ENCODE peak calls at places on chromosomes 16 and 17, in eight cellular contexts. Y is fibroblast of pulmonary artery, D is OCI-LY7, E is PC-3, X is cardiac fibroblast, M is foreskin fibroblast, V is left ventricle myocardium inferior, L is heart left ventricle. G is an unnamed sample.

GRCh38 chr16:65372171-65372570 is 250.3 kb upstream of the CDH11 start:
- DNase-seq in L (no peak), Y (no peak), E (peak), X (no peak), M (no peak), V (no peak), D (no peak), G (no peak)

GRCh38 chr16:85120006-85120340 is 7.7 kb upstream of the CIBAR2 start:
- DNase-seq in V (no peak), Y (no peak), L (no peak), M (no peak), D (no peak), X (no peak), E (no peak), G (no peak)

GRCh38 chr17:31398381-31399275 is 7.2 kb downstream of the RAB11FIP4 start:
- DNase-seq in Y (no peak), E (no peak), M (no peak), L (no peak), D (no peak), V (no peak), X (no peak), G (no peak)

GRCh38 chr16:66910175-66910940 is 8.3 kb downstream of the CDH16 start:
- DNase-seq in L (no peak), X (no peak), Y (no peak), V (no peak), E (no peak), M (no peak), D (no peak), G (no peak)

GRCh38 chr17:80104321-80104955 is 3.1 kb downstream of the GAA start:
- DNase-seq in M (no peak), E (no peak), L (no peak), D (no peak), V (no peak), X (peak), Y (peak), G (no peak)

GRCh38 chr17:3534881-3535252 is 22.7 kb downstream of the TRPV3 start:
- DNase-seq in V (no peak), E (peak), Y (peak), X (peak), D (no peak), M (peak), L (no peak), G (no peak)

GRCh38 chr17:82864721-82865240 is 25.0 kb upstream of the ZNF750 start:
- DNase-seq in M (no peak), V (no peak), X (no peak), Y (no peak), D (peak), E (no peak), L (peak), G (peak)

GRCh38 chr17:62778990-62779681 is 29.0 kb downstream of the MARCHF10 start:
- DNase-seq in Y (peak), X (peak), M (peak), D (no peak), V (no peak), L (peak), E (peak), G (no peak)

GRCh38 chr17:51372345-51373004 is 112.1 kb downstream of the UTP18 start:
- DNase-seq in D (peak), Y (peak), V (no peak), X (peak), L (no peak), M (peak), E (peak), G (peak)

GRCh38 chr17:65064452-65065019 is 8.0 kb upstream of the GNA13 start:
- DNase-seq in E (peak), V (no peak), Y (peak), M (peak), D (no peak), L (no peak), X (peak), G (no peak)

GRCh38 chr17:82804442-82805191 is 35.2 kb downstream of the ZNF750 start:
- DNase-seq in X (peak), V (peak), M (no peak), D (no peak), E (no peak), Y (peak), L (peak), G (no peak)

GRCh38 chr16:72554935-72555334 is 383.0 kb upstream of the PMFBP1 start:
- DNase-seq in X (peak), E (peak), D (no peak), V (no peak), Y (peak), L (no peak), M (peak), G (no peak)

GRCh38 chr16:19304670-19305240 is 19.2 kb downstream of the CLEC19A start:
- DNase-seq in E (peak), V (no peak), L (no peak), M (no peak), X (no peak), Y (no peak), D (no peak), G (no peak)

GRCh38 chr17:58960068-58960467 is 146.6 kb downstream of the TRIM37 start:
- DNase-seq in D (peak), V (no peak), M (peak), Y (peak), L (no peak), X (peak), E (peak), G (peak)

GRCh38 chr16:51337662-51338061 is 186.6 kb upstream of the SALL1 start:
- DNase-seq in E (no peak), L (no peak), M (no peak), Y (no peak), X (no peak), V (no peak), D (no peak), G (no peak)

GRCh38 chr16:9016824-9017223 is 53.1 kb upstream of the USP7 start:
- DNase-seq in Y (peak), X (no peak), E (no peak), V (no peak), M (no peak), L (no peak), D (no peak), G (no peak)

GRCh38 chr16:9013508-9013864 is 49.8 kb upstream of the USP7 start:
- DNase-seq in E (no peak), V (no peak), X (no peak), D (no peak), L (no peak), M (peak), Y (no peak), G (no peak)

GRCh38 chr16:9014389-9014788 is 50.7 kb upstream of the USP7 start:
- DNase-seq in L (no peak), M (no peak), Y (no peak), D (no peak), E (no peak), V (no peak), X (no peak), G (no peak)

GRCh38 chr16:9012848-9013507 is 49.3 kb upstream of the USP7 start:
- DNase-seq in E (no peak), V (no peak), D (no peak), Y (peak), M (peak), X (no peak), L (no peak), G (no peak)

GRCh38 chr16:9015489-9015888 is 51.8 kb upstream of the USP7 start:
- DNase-seq in E (no peak), X (no peak), L (no peak), Y (no peak), M (no peak), D (no peak), V (no peak), G (no peak)
- H3K4me3 ChIP-seq in E (no peak), X (no peak), L (no peak), Y (no peak), M (no peak), D (no peak), V (no peak), G (no peak)

GRCh38 chr16:10931977-10932632 is 10.2 kb downstream of the DEXI start:
- DNase-seq in D (no peak), E (no peak), M (no peak), X (no peak), Y (no peak), V (no peak), L (no peak), G (no peak)

GRCh38 chr16:10931133-10931532 is 11.1 kb downstream of the DEXI start:
- DNase-seq in L (no peak), D (no peak), Y (no peak), E (no peak), M (no peak), X (no peak), V (no peak), G (no peak)

GRCh38 chr16:10929853-10930754 is 12.2 kb downstream of the DEXI start:
- DNase-seq in E (no peak), L (peak), X (no peak), V (no peak), Y (no peak), M (no peak), D (no peak), G (no peak)

GRCh38 chr16:10932959-10933710 is 9.1 kb downstream of the DEXI start:
- DNase-seq in L (no peak), Y (no peak), X (no peak), D (no peak), M (no peak), V (no peak), E (no peak), G (no peak)

DNA sequence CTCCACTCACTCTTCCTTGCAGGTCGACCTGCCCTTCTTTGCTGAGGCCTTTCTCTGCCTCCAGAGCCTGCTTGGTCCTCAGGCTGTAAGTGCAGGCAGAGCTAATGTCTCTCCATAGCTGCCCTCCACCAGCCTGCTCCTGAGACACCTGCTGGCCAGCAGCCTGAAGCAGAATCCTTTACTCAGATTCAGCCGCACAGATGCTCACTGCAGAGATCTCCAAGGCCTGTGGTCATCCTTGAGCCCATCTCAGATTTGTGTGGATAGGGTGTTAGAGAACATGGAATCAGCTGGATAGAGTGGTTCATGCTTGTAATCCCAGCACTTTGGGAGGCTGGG is 11.5 kb downstream of the DEXI start:
- DNase-seq in E (no peak), X (no peak), L (no peak), Y (no peak), V (no peak), M (no peak), D (peak), G (no peak)
- TF ChIP-seq CTCF in E (no peak), X (no peak), L (no peak), Y (no peak), V (no peak), M (no peak), D (peak), G (peak)

DNA sequence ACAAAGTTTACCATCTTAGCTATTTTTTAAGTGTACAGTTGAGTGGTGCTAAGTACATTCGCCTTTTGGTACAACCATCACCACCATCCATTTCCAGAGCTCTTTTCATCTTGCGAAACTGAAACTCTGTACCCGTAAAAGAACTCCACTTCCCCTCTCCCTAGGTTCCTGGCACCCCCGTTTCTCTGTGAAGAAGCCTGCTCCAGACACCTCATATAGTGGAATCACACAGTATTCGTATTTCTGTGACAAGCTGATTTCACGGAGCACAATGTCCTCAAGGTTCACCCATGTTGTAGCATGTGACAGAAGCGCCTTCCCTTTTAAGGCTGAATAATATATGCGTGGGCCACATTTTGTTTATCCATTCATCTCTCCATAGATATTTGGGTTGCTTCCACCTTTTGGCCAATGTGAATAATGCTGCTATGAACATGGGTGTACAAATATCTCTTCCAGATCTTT is 54.2 kb upstream of the MAP3K14 start:
- DNase-seq in D (no peak), L (no peak), V (no peak), E (peak), Y (no peak), M (peak), X (peak), G (no peak)
- H3K4me3 ChIP-seq in D (no peak), L (no peak), V (no peak), E (peak), Y (no peak), M (no peak), X (no peak), G (no peak)

GRCh38 chr17:78000351-78000750 is 41.8 kb downstream of the TNRC6C start:
- DNase-seq in D (no peak), M (peak), X (peak), L (no peak), Y (peak), E (no peak), V (no peak), G (no peak)
- TF ChIP-seq CTCF in D (no peak), M (no peak), X (no peak), L (no peak), Y (no peak), E (no peak), V (no peak), G (no peak)

GRCh38 chr16:79597775-79598174 is 2.8 kb downstream of the MAF start:
- DNase-seq in M (peak), L (no peak), X (no peak), D (no peak), E (no peak), Y (no peak), V (no peak), G (no peak)
- H3K4me3 ChIP-seq in M (peak), L (peak), X (no peak), D (no peak), E (no peak), Y (no peak), V (peak), G (no peak)